ENCODE peak calls at places on chromosomes 6 and 20, in four cellular contexts. L is WTC11, F is SK-N-SH, P is K562. X is an unnamed sample.

GRCh38 chr20:5195655-5196054 is 68.8 kb downstream of the CDS2 start:
- DNase-seq in P (no peak), F (no peak), L (no peak), X (no peak)

GRCh38 chr6:48757661-48758060 is 646.7 kb upstream of the PTCHD4 start:
- DNase-seq in L (no peak), F (no peak), P (no peak), X (no peak)

GRCh38 chr6:170291271-170292110 is 613 bp upstream of the DLL1 start:
- DNase-seq in F (peak), P (no peak), L (peak), X (no peak)

GRCh38 chr6:83183082-83183828 is 9.8 kb downstream of the PGM3 start:
- DNase-seq in F (no peak), L (no peak), P (no peak), X (no peak)

GRCh38 chr6:129744201-129744879 is 34.4 kb upstream of the ARHGAP18 start:
- DNase-seq in P (no peak), F (no peak), L (no peak), X (no peak)

GRCh38 chr6:27081931-27082330 is 165.6 kb upstream of the PRSS16 start:
- DNase-seq in P (no peak), L (no peak), F (no peak), X (no peak)

GRCh38 chr6:26609463-26609862 is 12.7 kb downstream of the ABT1 start:
- DNase-seq in P (no peak), F (no peak), L (no peak), X (no peak)

GRCh38 chr6:159929819-159930218 is 39.0 kb downstream of the MAS1 start:
- DNase-seq in F (no peak), L (no peak), P (peak), X (peak)

GRCh38 chr6:35607517-35608233 is 81.0 kb downstream of the FKBP5 start:
- DNase-seq in F (no peak), L (no peak), P (no peak), X (no peak)

GRCh38 chr20:22698443-22698842 is 114.1 kb upstream of the FOXA2 start:
- DNase-seq in L (no peak), P (no peak), F (no peak), X (no peak)

GRCh38 chr20:36251426-36251825 is 15.1 kb downstream of the AAR2 start:
- DNase-seq in L (no peak), F (no peak), P (no peak), X (no peak)
- TF ChIP-seq USF1 in L (no peak), F (no peak), P (no peak), X (no peak)

DNA sequence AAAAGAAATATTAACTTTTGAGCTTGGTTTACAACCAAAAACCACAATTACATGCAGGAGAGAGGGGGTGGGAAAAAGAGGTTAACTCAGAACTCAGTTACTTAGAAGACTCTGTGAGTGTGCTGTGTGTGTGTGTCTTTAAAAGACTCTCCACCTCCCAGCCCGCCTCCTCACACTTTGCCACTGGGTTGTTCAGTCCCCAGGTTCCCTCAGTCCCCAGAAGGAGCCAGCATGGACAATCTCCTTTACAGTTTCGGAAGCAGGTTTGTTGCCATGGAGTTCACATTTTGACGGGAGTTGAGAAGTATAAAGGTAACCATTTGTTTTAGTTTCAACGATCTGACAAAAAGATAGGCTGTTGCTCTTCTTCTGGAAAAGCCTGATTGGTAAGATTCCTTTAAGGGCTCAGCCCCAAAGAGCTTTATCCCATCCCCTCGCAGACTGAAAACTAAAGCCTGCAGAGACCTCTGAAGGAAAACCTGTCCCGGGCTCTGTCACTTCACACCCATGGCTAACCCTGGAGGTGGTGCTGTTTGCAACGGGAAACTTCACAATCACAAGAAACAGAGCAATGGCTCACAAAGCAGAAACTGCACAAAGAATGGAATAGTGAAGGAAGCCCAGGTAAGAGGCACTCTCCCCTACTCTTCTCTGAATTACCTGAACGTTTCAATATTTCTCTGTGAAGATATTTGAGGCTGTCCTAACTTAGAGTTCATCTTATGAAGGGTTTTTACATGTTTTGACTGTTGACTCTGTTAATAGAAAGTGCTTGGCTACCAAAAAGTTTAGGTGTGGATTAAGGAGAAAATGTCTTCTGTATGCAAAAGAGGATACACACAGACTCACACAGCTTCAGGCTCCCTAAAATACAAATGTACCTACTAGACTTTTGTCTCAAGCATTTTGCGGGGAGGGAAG is at the start of gene SPTLC3:
- DNase-seq in L (peak), F (no peak), P (no peak), X (no peak)
- TF ChIP-seq USF1 in L (no peak), F (no peak), P (no peak), X (no peak)

GRCh38 chr20:39849171-39849570 is 839.9 kb downstream of the MAFB start:
- DNase-seq in F (no peak), L (no peak), P (no peak), X (no peak)

GRCh38 chr20:39850236-39850635 is 838.8 kb downstream of the MAFB start:
- DNase-seq in L (no peak), F (no peak), P (no peak), X (no peak)

GRCh38 chr20:39851459-39851858 is 837.6 kb downstream of the MAFB start:
- DNase-seq in L (no peak), P (no peak), F (no peak), X (no peak)

GRCh38 chr20:39850821-39851330 is 838.2 kb downstream of the MAFB start:
- DNase-seq in F (no peak), L (no peak), P (no peak), X (no peak)

GRCh38 chr20:39849664-39850063 is 839.4 kb downstream of the MAFB start:
- DNase-seq in F (peak), L (no peak), P (no peak), X (no peak)
- TF ChIP-seq USF1 in F (no peak), L (no peak), P (no peak), X (no peak)

GRCh38 chr6:153092082-153093013 is 38.7 kb downstream of the RGS17 start:
- DNase-seq in F (no peak), P (no peak), L (no peak), X (peak)

GRCh38 chr6:153099636-153100035 is 31.4 kb downstream of the RGS17 start:
- DNase-seq in P (no peak), L (no peak), F (no peak), X (no peak)

GRCh38 chr6:153096031-153096430 is 35.1 kb downstream of the RGS17 start:
- DNase-seq in P (no peak), F (no peak), L (no peak), X (no peak)

GRCh38 chr6:153101461-153101860 is 29.6 kb downstream of the RGS17 start:
- DNase-seq in F (no peak), P (no peak), L (no peak), X (no peak)

GRCh38 chr6:153096792-153097191 is 34.3 kb downstream of the RGS17 start:
- DNase-seq in L (no peak), P (no peak), F (no peak), X (no peak)
- TF ChIP-seq USF1 in L (no peak), P (no peak), F (no peak), X (no peak)

GRCh38 chr20:51566594-51566993 is 24.1 kb upstream of the NFATC2 start:
- DNase-seq in F (no peak), P (no peak), L (no peak), X (no peak)

GRCh38 chr20:51567622-51568021 is 25.1 kb upstream of the NFATC2 start:
- DNase-seq in F (no peak), L (no peak), P (no peak), X (no peak)

GRCh38 chr20:51563597-51564332 is 21.2 kb upstream of the NFATC2 start:
- DNase-seq in F (peak), L (peak), P (peak), X (no peak)

GRCh38 chr20:51565298-51565697 is 22.8 kb upstream of the NFATC2 start:
- DNase-seq in F (no peak), L (no peak), P (no peak), X (no peak)

DNA sequence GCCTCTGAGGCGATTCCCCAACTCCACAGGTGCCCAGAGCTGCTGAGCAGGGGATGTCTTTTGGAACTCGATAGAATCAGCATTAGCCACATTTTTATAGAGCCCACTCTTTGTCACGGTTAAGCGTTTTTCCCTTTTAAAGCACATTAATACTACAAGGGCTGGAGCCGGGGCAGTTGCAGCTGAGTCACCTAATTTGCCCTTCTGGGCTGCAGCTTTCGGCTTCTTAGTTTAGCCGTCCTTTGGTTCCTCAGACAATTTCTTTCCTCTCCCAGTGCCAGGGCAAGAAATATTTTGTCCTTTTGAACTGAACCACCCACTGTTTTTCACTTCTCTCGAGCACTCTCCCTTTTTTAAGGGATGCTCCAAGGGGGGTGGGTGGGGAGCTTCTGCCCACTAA is 23.2 kb upstream of the NFATC2 start:
- DNase-seq in F (no peak), P (no peak), L (no peak), X (no peak)
- TF ChIP-seq USF1 in F (no peak), P (no peak), L (no peak), X (no peak)

DNA sequence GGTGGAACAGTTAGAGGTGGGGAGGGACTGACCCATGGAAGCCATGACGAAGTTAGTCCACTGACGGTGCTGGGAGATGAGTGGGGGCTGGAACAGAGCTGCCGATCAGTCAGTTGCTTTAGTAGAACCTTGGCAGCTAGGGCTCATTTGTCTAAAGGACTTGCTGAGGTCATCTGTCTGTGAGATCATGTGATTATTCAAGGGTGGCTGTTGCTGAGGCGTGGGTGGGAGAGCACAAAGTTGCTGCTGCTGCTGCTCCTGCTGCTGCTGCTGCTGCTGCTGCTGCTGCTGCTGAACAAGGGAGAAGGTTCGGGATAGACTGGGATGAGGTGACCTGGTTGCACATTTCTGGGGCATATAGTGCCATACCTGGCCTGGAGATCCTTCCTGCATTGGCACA is 840.6 kb downstream of the HACE1 start:
- DNase-seq in F (no peak), P (no peak), L (no peak), X (no peak)
- TF ChIP-seq USF1 in F (no peak), P (no peak), L (no peak), X (no peak)

X was measured in GM12878.